ENCODE peak calls at places on chromosomes 11 and 22, in nine cellular contexts. E is stimulated activated CD4-positive, alpha-beta T cell treated with anti-CD3 and anti-CD28 coated beads, Interleukin-12 subunit alpha, Interleukin-12 subunit beta, amount 100 ng/mL, for 48 hours; Z is HFF-Myc; B is kidney tubule cell; H is HTR-8/SVneo; A is left colon; G is bronchial epithelial cell; Y is HCT116; V is LoVo. Q is an unnamed sample.

GRCh38 chr22:19705181-19705934 is 8.9 kb upstream of the SEPTIN5 start:
- DNase-seq in E (no peak), Z (no peak), B (no peak), H (no peak), A (no peak), G (no peak), Y (no peak), V (no peak), Q (no peak)

GRCh38 chr11:73878771-73879170 is 2.0 kb downstream of the PAAF1 start:
- DNase-seq in E (no peak), Z (no peak), B (no peak), H (no peak), A (no peak), G (peak; percentile 30), Y (no peak), V (no peak), Q (no peak)

GRCh38 chr11:70854891-70855556 is 397.4 kb downstream of the SHANK2 start:
- DNase-seq in E (no peak), Z (no peak), B (peak; percentile 26), H (no peak), A (no peak), G (no peak), Y (no peak), V (no peak), Q (no peak)

GRCh38 chr11:65851811-65852507 is 6.0 kb downstream of the CFL1 start:
- DNase-seq in E (no peak), Z (no peak), B (no peak), H (no peak), A (peak; percentile 25), G (no peak), Y (no peak), V (no peak), Q (no peak)

GRCh38 chr11:3164540-3165151 is 464 bp downstream of the OSBPL5 start:
- DNase-seq in E (no peak), Z (no peak), B (no peak), H (no peak), A (peak; percentile 22), G (no peak), Y (no peak), V (no peak), Q (no peak)

GRCh38 chr11:77522215-77522614 is 48.3 kb upstream of the PAK1 start:
- DNase-seq in E (no peak), Z (no peak), B (no peak), H (no peak), A (no peak), G (no peak), Y (no peak), V (no peak), Q (no peak)

GRCh38 chr11:1888811-1889526 is 2.7 kb downstream of the PRR33 start:
- DNase-seq in E (peak; percentile 50), Z (no peak), B (no peak), H (no peak), A (no peak), G (no peak), Y (no peak), V (no peak), Q (no peak)

GRCh38 chr22:20404881-20405280 is 10.9 kb downstream of the ZNF74 start:
- DNase-seq in E (no peak), Z (no peak), B (no peak), H (no peak), A (no peak), G (no peak), Y (no peak), V (no peak), Q (no peak)